ENCODE peak calls at places on chromosomes 6 and 20, in four cellular contexts. S, W, J and T are unnamed samples.
A peak's percentile ranks its signal among the peaks of the same experiment; 100 is the strongest.

GRCh38 chr6:112156694-112157093 is 69.3 kb downstream of the FAM229B start:
- DNase-seq in W (no peak), S (no peak), J (no peak), T (no peak)

GRCh38 chr6:34004706-34005105 is 141.2 kb downstream of the GRM4 start:
- DNase-seq in W (no peak), S (no peak), J (peak; percentile 43), T (no peak)

GRCh38 chr6:22251331-22251730 is 45.5 kb downstream of the PRL start:
- DNase-seq in W (no peak), S (no peak), J (no peak), T (no peak)

GRCh38 chr20:7716286-7716972 is 223.8 kb downstream of the HAO1 start:
- DNase-seq in S (no peak), W (no peak), J (no peak), T (no peak)

GRCh38 chr20:59643616-59644061 is 39.3 kb downstream of the PHACTR3 start:
- DNase-seq in S (peak; percentile 81), W (no peak), J (no peak), T (no peak)

GRCh38 chr6:24469829-24470228 is 19.5 kb downstream of the GPLD1 start:
- DNase-seq in J (no peak), W (no peak), S (no peak), T (no peak)

GRCh38 chr6:46381057-46381456 is 110.2 kb downstream of the RCAN2 start:
- DNase-seq in J (no peak), W (no peak), S (no peak), T (peak; percentile 29)

GRCh38 chr6:19838442-19839236 is 1.5 kb downstream of the ID4 start:
- DNase-seq in J (peak; percentile 41), W (peak; percentile 90), S (no peak), T (peak; percentile 78)

GRCh38 chr6:25278914-25279747 is at the start of gene CARMIL1:
- DNase-seq in S (peak; percentile 61), J (peak; percentile 92), W (peak; percentile 78), T (peak; percentile 50)

GRCh38 chr6:22221211-22221610 is 75.6 kb downstream of the PRL start:
- DNase-seq in W (no peak), J (no peak), S (no peak), T (no peak)

GRCh38 chr6:436308-437041 is 44.9 kb downstream of the IRF4 start:
- DNase-seq in W (no peak), S (no peak), J (no peak), T (no peak)

GRCh38 chr6:26249959-26250805 is 114.8 kb upstream of the BTN3A2 start:
- DNase-seq in J (peak; percentile 84), W (peak; percentile 85), S (no peak), T (peak; percentile 82)

GRCh38 chr20:38633577-38634093 is 32.0 kb downstream of the ARHGAP40 start:
- DNase-seq in J (peak; percentile 56), S (no peak), W (peak; percentile 52), T (no peak)

GRCh38 chr6:45613678-45614077 is 235.9 kb upstream of the SUPT3H start:
- DNase-seq in S (peak; percentile 15), J (no peak), W (no peak), T (no peak)

GRCh38 chr6:161406633-161407032 is 132.8 kb upstream of the AGPAT4 start:
- DNase-seq in J (no peak), W (no peak), S (no peak), T (no peak)

GRCh38 chr6:18209539-18210197 is 54.4 kb downstream of the KDM1B start:
- DNase-seq in J (no peak), W (no peak), S (no peak), T (no peak)

GRCh38 chr20:63978319-63979220 is 872 bp downstream of the SAMD10 start:
- DNase-seq in J (peak; percentile 78), S (no peak), W (no peak), T (no peak)

GRCh38 chr6:78533426-78533825 is 333.9 kb upstream of the IRAK1BP1 start:
- DNase-seq in J (no peak), S (no peak), W (no peak), T (no peak)

GRCh38 chr6:154509421-154510143 is 903 bp downstream of the CNKSR3 start:
- DNase-seq in W (no peak), J (peak; percentile 49), S (no peak), T (no peak)

GRCh38 chr6:18265099-18265372 is 706 bp upstream of the DEK start:
- DNase-seq in W (no peak), J (no peak), S (no peak), T (no peak)

GRCh38 chr20:50575869-50576720 is 65.9 kb downstream of the PTPN1 start:
- DNase-seq in J (peak; percentile 62), S (peak; percentile 47), W (no peak), T (no peak)

GRCh38 chr6:134534708-134535149 is 216.8 kb upstream of the SGK1 start:
- DNase-seq in J (no peak), S (no peak), W (no peak), T (no peak)

GRCh38 chr6:142301421-142302391 is at the start of gene ADGRG6:
- DNase-seq in W (peak; percentile 27), S (no peak), J (peak; percentile 77), T (no peak)

GRCh38 chr6:5167501-5167900 is 82.4 kb downstream of the PPP1R3G start:
- DNase-seq in J (no peak), W (no peak), S (no peak), T (no peak)

GRCh38 chr6:73375216-73375615 is 5.5 kb upstream of the OOEP start:
- DNase-seq in J (no peak), W (no peak), S (no peak), T (no peak)

GRCh38 chr20:53829086-53829703 is 235.6 kb upstream of the ZNF217 start:
- DNase-seq in J (peak; percentile 46), S (no peak), W (no peak), T (no peak)

GRCh38 chr20:8242827-8243764 is 111.0 kb downstream of the PLCB1 start:
- DNase-seq in J (no peak), S (no peak), W (no peak), T (no peak)

GRCh38 chr6:73802366-73802765 is 106.4 kb downstream of the CD109 start:
- DNase-seq in S (no peak), J (no peak), W (no peak), T (no peak)

GRCh38 chr20:59994697-59995122 is 36.5 kb downstream of the CDH26 start:
- DNase-seq in S (no peak), W (no peak), J (peak; percentile 9), T (no peak)

GRCh38 chr6:90079555-90080490 is 185.6 kb downstream of the GJA10 start:
- DNase-seq in J (no peak), S (no peak), W (no peak), T (no peak)

GRCh38 chr20:7967199-7967844 is 27.1 kb upstream of the HAO1 start:
- DNase-seq in J (no peak), W (no peak), S (no peak), T (no peak)

GRCh38 chr20:62837790-62838458 is 21.1 kb downstream of the COL9A3 start:
- DNase-seq in J (peak; percentile 97), W (peak; percentile 54), S (no peak), T (no peak)

GRCh38 chr20:44610313-44610965 is 28.1 kb downstream of the PKIG start:
- DNase-seq in W (no peak), J (no peak), S (no peak), T (no peak)

GRCh38 chr20:63957690-63958441 is 1.6 kb upstream of the UCKL1 start:
- DNase-seq in S (no peak), J (peak; percentile 92), W (peak; percentile 62), T (no peak)